ENCODE peak calls at places on chromosomes 1 and 21, in nine cellular contexts. One of them, this sample, is unnamed. For H3K9me3, the result is how much of the 10 kb centered on the place peaks cover.

GRCh38 chr1:165842363-165843129 is 15.1 kb downstream of the UCK2 start:
- DNase-seq in pancreas: no peak
- DNase-seq in upper lobe of right lung: no peak
- DNase-seq in right atrium auricular region: no peak
- DNase-seq in right lobe of liver: no peak
- DNase-seq in tibial nerve: no peak
- DNase-seq in heart left ventricle: no peak
- DNase-seq in spleen: no peak
- DNase-seq in stomach: no peak
- DNase-seq in this sample: no peak

GRCh38 chr21:45972716-45973474 is 8.7 kb upstream of the COL6A1 start:
- DNase-seq in right lobe of liver: peak
- DNase-seq in right atrium auricular region: peak
- DNase-seq in tibial nerve: peak
- DNase-seq in heart left ventricle: peak
- DNase-seq in upper lobe of right lung: peak
- DNase-seq in stomach: no peak
- DNase-seq in spleen: peak
- DNase-seq in pancreas: no peak
- DNase-seq in this sample: no peak

GRCh38 chr21:27423073-27423472 is 456.2 kb upstream of the ADAMTS5 start:
- DNase-seq in right atrium auricular region: peak
- DNase-seq in tibial nerve: peak
- DNase-seq in spleen: no peak
- DNase-seq in stomach: peak
- DNase-seq in pancreas: no peak
- DNase-seq in right lobe of liver: no peak
- DNase-seq in upper lobe of right lung: no peak
- DNase-seq in heart left ventricle: peak
- DNase-seq in this sample: no peak

GRCh38 chr21:15272171-15272570 is 207.4 kb upstream of the NRIP1 start:
- DNase-seq in heart left ventricle: no peak
- DNase-seq in upper lobe of right lung: no peak
- DNase-seq in spleen: no peak
- DNase-seq in pancreas: no peak
- DNase-seq in right atrium auricular region: no peak
- DNase-seq in tibial nerve: no peak
- DNase-seq in stomach: no peak
- DNase-seq in right lobe of liver: no peak
- DNase-seq in this sample: no peak

GRCh38 chr1:20538227-20538626 is 14.1 kb upstream of the FAM43B start:
- DNase-seq in tibial nerve: no peak
- DNase-seq in right lobe of liver: no peak
- DNase-seq in upper lobe of right lung: no peak
- DNase-seq in stomach: no peak
- DNase-seq in right atrium auricular region: no peak
- DNase-seq in heart left ventricle: no peak
- DNase-seq in pancreas: no peak
- DNase-seq in spleen: no peak
- DNase-seq in this sample: no peak

GRCh38 chr1:22506130-22506692 is 54.6 kb downstream of the ZBTB40 start:
- DNase-seq in stomach: no peak
- DNase-seq in right lobe of liver: no peak
- DNase-seq in tibial nerve: no peak
- DNase-seq in upper lobe of right lung: no peak
- DNase-seq in heart left ventricle: no peak
- DNase-seq in pancreas: no peak
- DNase-seq in right atrium auricular region: no peak
- DNase-seq in spleen: no peak
- DNase-seq in this sample: no peak

GRCh38 chr1:178532392-178532791 is 19.5 kb downstream of the TEX35 start:
- DNase-seq in right atrium auricular region: peak
- DNase-seq in heart left ventricle: peak
- DNase-seq in pancreas: peak
- DNase-seq in right lobe of liver: peak
- DNase-seq in upper lobe of right lung: peak
- DNase-seq in stomach: peak
- DNase-seq in spleen: peak
- DNase-seq in tibial nerve: peak
- DNase-seq in this sample: peak

GRCh38 chr21:42892582-42892930 is 553 bp upstream of the NDUFV3 start:
- DNase-seq in stomach: no peak
- DNase-seq in spleen: no peak
- DNase-seq in right atrium auricular region: no peak
- DNase-seq in tibial nerve: no peak
- DNase-seq in pancreas: no peak
- DNase-seq in right lobe of liver: no peak
- DNase-seq in upper lobe of right lung: no peak
- DNase-seq in heart left ventricle: no peak
- DNase-seq in this sample: no peak

GRCh38 chr1:42944207-42944928 is 14.3 kb downstream of the SLC2A1 start:
- DNase-seq in spleen: no peak
- DNase-seq in heart left ventricle: peak
- DNase-seq in tibial nerve: no peak
- DNase-seq in right lobe of liver: no peak
- DNase-seq in stomach: peak
- DNase-seq in right atrium auricular region: no peak
- DNase-seq in upper lobe of right lung: no peak
- DNase-seq in pancreas: peak
- DNase-seq in this sample: no peak

GRCh38 chr1:31760422-31760900 is 3.7 kb downstream of the ADGRB2 start:
- DNase-seq in upper lobe of right lung: no peak
- DNase-seq in right atrium auricular region: no peak
- DNase-seq in spleen: no peak
- DNase-seq in right lobe of liver: no peak
- DNase-seq in pancreas: no peak
- DNase-seq in stomach: no peak
- DNase-seq in tibial nerve: no peak
- DNase-seq in heart left ventricle: no peak
- DNase-seq in this sample: no peak

DNA sequence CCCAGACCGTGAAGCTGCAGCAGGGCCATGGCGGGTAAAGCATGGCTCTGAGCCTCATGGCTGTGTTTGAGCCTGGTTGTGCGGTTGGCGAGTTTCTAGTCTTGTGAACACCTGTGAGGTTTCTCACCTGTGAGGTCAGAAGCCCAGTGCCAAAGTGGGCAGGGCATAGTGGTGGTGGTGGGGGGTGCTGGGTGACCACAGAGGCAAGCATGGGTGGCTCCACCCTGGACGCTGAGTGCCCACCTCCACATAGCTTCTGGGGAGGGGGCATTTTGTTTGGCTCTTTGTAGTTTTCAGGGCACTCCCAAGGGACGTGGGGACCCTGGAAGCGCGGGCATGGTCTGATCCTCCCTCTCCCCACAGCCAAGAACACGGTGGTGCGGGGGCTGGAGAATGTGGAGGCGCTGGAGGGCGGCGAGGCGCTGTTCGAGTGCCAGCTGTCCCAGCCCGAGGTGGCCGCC is 91.1 kb downstream of the TRIM11 start:
- DNase-seq in tibial nerve: peak
- DNase-seq in pancreas: peak
- DNase-seq in right atrium auricular region: no peak
- DNase-seq in heart left ventricle: no peak
- DNase-seq in stomach: peak
- DNase-seq in spleen: no peak
- DNase-seq in right lobe of liver: no peak
- DNase-seq in upper lobe of right lung: no peak
- DNase-seq in this sample: no peak
- H3K9me3 ChIP-seq in tibial nerve: under half
- H3K9me3 ChIP-seq in pancreas: under half
- H3K9me3 ChIP-seq in right atrium auricular region: under half
- H3K9me3 ChIP-seq in heart left ventricle: under half
- H3K9me3 ChIP-seq in stomach: under half
- H3K9me3 ChIP-seq in spleen: under half
- H3K9me3 ChIP-seq in right lobe of liver: under half
- H3K9me3 ChIP-seq in upper lobe of right lung: under half
- H3K9me3 ChIP-seq in this sample: under half

DNA sequence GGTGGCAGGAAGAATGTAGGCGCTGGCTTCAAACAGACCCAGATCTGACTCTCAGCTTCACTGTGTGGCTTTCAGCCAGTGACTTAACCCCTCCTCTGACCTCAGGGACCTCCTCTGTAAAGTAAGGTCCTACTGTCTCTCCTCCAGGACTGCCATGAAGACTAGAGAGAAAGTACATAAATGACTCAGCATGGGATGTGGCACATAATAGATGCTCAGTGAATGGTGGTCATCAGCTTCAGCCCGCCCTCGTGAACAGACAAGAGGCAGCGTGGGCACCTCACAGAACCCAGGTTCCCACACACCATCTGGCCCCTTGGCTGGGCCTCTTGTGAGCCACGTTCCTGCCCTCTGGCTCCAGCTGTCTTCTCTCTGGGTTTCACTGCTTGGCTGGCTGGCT is 126.0 kb downstream of the SYF2 start:
- DNase-seq in right lobe of liver: no peak
- DNase-seq in tibial nerve: no peak
- DNase-seq in spleen: no peak
- DNase-seq in stomach: no peak
- DNase-seq in pancreas: no peak
- DNase-seq in right atrium auricular region: no peak
- DNase-seq in upper lobe of right lung: no peak
- DNase-seq in heart left ventricle: no peak
- DNase-seq in this sample: no peak
- H3K9me3 ChIP-seq in right lobe of liver: under half
- H3K9me3 ChIP-seq in tibial nerve: under half
- H3K9me3 ChIP-seq in spleen: under half
- H3K9me3 ChIP-seq in stomach: under half
- H3K9me3 ChIP-seq in pancreas: under half
- H3K9me3 ChIP-seq in right atrium auricular region: under half
- H3K9me3 ChIP-seq in upper lobe of right lung: under half
- H3K9me3 ChIP-seq in heart left ventricle: under half
- H3K9me3 ChIP-seq in this sample: under half

DNA sequence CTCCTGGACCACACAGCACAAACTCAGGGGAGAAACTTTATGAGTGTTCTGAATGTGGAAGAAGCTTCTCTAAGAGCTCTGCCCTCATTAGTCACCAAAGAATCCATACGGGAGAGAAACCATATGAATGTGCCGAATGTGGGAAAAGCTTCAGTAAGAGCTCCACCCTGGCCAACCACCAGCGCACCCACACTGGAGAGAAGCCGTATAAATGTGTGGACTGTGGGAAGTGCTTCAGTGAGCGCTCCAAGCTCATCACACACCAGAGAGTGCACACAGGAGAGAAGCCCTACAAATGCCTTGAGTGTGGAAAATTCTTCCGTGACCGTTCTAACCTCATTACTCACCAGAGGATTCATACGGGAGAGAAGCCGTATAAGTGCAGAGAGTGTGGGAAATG is 22.5 kb downstream of the ZSCAN20 start:
- DNase-seq in right lobe of liver: no peak
- DNase-seq in right atrium auricular region: no peak
- DNase-seq in tibial nerve: no peak
- DNase-seq in heart left ventricle: no peak
- DNase-seq in upper lobe of right lung: no peak
- DNase-seq in pancreas: no peak
- DNase-seq in stomach: no peak
- DNase-seq in spleen: no peak
- DNase-seq in this sample: no peak
- H3K9me3 ChIP-seq in right lobe of liver: under half
- H3K9me3 ChIP-seq in right atrium auricular region: under half
- H3K9me3 ChIP-seq in tibial nerve: under half
- H3K9me3 ChIP-seq in heart left ventricle: under half
- H3K9me3 ChIP-seq in upper lobe of right lung: under half
- H3K9me3 ChIP-seq in pancreas: under half
- H3K9me3 ChIP-seq in stomach: half or more
- H3K9me3 ChIP-seq in spleen: under half
- H3K9me3 ChIP-seq in this sample: under half

DNA sequence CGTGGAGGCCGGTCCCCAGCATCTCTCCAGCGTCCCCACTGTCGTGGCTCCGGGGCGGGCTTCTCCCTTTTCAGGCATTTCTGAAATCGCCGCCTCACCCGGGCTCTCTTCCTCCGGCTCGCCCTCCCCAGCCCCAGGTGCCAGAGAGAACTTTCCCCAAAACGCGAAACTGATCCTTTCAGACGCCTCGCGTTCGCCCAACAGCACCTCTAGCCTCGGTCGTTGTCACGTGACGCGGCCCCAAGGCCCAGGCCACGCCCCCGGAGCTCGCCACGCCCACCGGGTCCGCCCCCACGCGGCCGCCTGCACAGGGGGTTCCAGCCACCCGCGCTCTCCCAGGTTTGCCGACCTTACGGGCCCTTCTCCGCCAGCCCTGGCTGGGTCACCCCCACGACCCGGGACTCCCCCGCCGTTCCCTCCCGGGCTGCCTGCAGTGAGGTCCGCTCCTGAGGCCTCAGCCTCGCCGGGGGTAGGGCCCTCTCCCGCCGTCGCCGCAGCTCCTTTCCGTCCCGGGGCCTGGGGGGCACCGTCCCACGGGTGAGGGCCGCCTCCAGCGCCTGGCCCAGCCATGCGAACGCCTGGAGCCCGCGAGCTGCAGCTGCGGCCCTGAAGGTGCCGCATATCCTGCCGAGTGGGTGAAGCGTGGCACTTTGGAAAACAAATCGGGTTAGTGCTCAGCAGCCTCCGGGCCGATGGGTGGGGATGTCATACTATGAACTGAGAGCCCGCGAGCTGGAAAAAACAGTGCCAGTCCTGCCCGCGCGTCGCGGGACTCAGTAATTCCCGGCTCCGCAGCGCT is 21.0 kb downstream of the H3-3A start:
- DNase-seq in tibial nerve: peak
- DNase-seq in heart left ventricle: peak
- DNase-seq in spleen: peak
- DNase-seq in stomach: peak
- DNase-seq in upper lobe of right lung: peak
- DNase-seq in right atrium auricular region: peak
- DNase-seq in right lobe of liver: peak
- DNase-seq in pancreas: peak
- DNase-seq in this sample: peak
- H3K9me3 ChIP-seq in tibial nerve: under half
- H3K9me3 ChIP-seq in heart left ventricle: under half
- H3K9me3 ChIP-seq in spleen: under half
- H3K9me3 ChIP-seq in stomach: under half
- H3K9me3 ChIP-seq in upper lobe of right lung: under half
- H3K9me3 ChIP-seq in right atrium auricular region: under half
- H3K9me3 ChIP-seq in right lobe of liver: under half
- H3K9me3 ChIP-seq in pancreas: under half
- H3K9me3 ChIP-seq in this sample: under half

DNA sequence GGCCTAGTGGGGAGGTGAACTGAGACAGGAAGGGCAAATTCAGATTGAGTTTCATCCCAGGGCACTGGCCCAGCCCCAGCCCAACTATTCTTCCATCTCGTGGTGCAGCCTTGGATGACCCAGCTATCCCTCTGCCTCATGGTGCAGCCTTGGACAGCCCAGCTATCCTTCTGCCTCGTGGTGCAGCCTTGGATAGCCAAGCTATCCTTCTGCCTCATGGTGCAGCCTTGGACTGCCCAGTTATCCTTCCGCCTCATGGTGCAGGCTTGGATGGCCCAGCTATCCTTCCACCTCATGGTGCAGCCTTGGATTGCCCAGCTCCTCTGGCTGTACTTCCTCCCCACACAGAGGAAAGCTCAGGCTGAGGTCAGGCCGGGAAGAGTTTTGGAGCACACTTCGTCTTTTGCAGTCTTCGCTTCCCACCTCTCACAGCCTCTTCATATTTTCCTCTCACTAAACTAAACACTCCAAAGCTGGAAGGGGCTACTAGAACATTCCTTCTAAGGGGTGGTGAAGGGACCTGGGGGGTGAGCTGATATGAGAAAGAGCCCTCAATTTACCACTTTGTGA is 69.8 kb upstream of the TTC34 start:
- DNase-seq in right atrium auricular region: no peak
- DNase-seq in stomach: no peak
- DNase-seq in spleen: no peak
- DNase-seq in heart left ventricle: no peak
- DNase-seq in upper lobe of right lung: no peak
- DNase-seq in tibial nerve: no peak
- DNase-seq in pancreas: no peak
- DNase-seq in right lobe of liver: no peak
- DNase-seq in this sample: no peak
- H3K9me3 ChIP-seq in right atrium auricular region: under half
- H3K9me3 ChIP-seq in stomach: under half
- H3K9me3 ChIP-seq in spleen: under half
- H3K9me3 ChIP-seq in heart left ventricle: under half
- H3K9me3 ChIP-seq in upper lobe of right lung: under half
- H3K9me3 ChIP-seq in tibial nerve: under half
- H3K9me3 ChIP-seq in pancreas: under half
- H3K9me3 ChIP-seq in right lobe of liver: under half
- H3K9me3 ChIP-seq in this sample: under half